ENCODE peak calls at places on chromosomes 16 and 17, in ten cellular contexts. One of them, this sample, is unnamed.

GRCh38 chr17:59963738-59964454 is 644 bp downstream of the RNFT1 start:
- DNase-seq in GM10248: peak
- DNase-seq in uterus: peak
- DNase-seq in GM04504: peak
- DNase-seq in HCT116: no peak
- DNase-seq in HTR-8/SVneo: peak
- DNase-seq in caudate nucleus: no peak
- DNase-seq in activated naive CD4-positive, alpha-beta T cell treated with anti-CD3 and anti-CD28 coated beads, Interleukin-2, amount 10 ng/mL, durations not matched to agents 7 days and 5 days: peak
- DNase-seq in CD4-positive, CD25-positive, alpha-beta regulatory T cell: peak
- DNase-seq in HT1080: peak
- DNase-seq in this sample: peak

GRCh38 chr16:57800213-57801097 is 1.8 kb downstream of the KIFC3 start:
- DNase-seq in GM10248: no peak
- DNase-seq in uterus: no peak
- DNase-seq in GM04504: no peak
- DNase-seq in HCT116: no peak
- DNase-seq in HTR-8/SVneo: no peak
- DNase-seq in caudate nucleus: no peak
- DNase-seq in activated naive CD4-positive, alpha-beta T cell treated with anti-CD3 and anti-CD28 coated beads, Interleukin-2, amount 10 ng/mL, durations not matched to agents 7 days and 5 days: no peak
- DNase-seq in CD4-positive, CD25-positive, alpha-beta regulatory T cell: no peak
- DNase-seq in HT1080: no peak
- DNase-seq in this sample: no peak

GRCh38 chr17:50028207-50029120 is 27.4 kb upstream of the ITGA3 start:
- DNase-seq in GM10248: no peak
- DNase-seq in uterus: no peak
- DNase-seq in GM04504: no peak
- DNase-seq in HCT116: no peak
- DNase-seq in HTR-8/SVneo: peak
- DNase-seq in caudate nucleus: no peak
- DNase-seq in activated naive CD4-positive, alpha-beta T cell treated with anti-CD3 and anti-CD28 coated beads, Interleukin-2, amount 10 ng/mL, durations not matched to agents 7 days and 5 days: no peak
- DNase-seq in CD4-positive, CD25-positive, alpha-beta regulatory T cell: no peak
- DNase-seq in HT1080: peak
- DNase-seq in this sample: peak

GRCh38 chr17:74163836-74164235 is 39.6 kb upstream of the RPL38 start:
- DNase-seq in GM10248: no peak
- DNase-seq in uterus: no peak
- DNase-seq in GM04504: no peak
- DNase-seq in HCT116: no peak
- DNase-seq in HTR-8/SVneo: no peak
- DNase-seq in caudate nucleus: no peak
- DNase-seq in activated naive CD4-positive, alpha-beta T cell treated with anti-CD3 and anti-CD28 coated beads, Interleukin-2, amount 10 ng/mL, durations not matched to agents 7 days and 5 days: no peak
- DNase-seq in CD4-positive, CD25-positive, alpha-beta regulatory T cell: no peak
- DNase-seq in HT1080: no peak
- DNase-seq in this sample: peak

GRCh38 chr17:1996243-1997145 is 28.6 kb downstream of the RTN4RL1 start:
- DNase-seq in GM10248: no peak
- DNase-seq in uterus: no peak
- DNase-seq in GM04504: no peak
- DNase-seq in HCT116: no peak
- DNase-seq in HTR-8/SVneo: no peak
- DNase-seq in caudate nucleus: no peak
- DNase-seq in activated naive CD4-positive, alpha-beta T cell treated with anti-CD3 and anti-CD28 coated beads, Interleukin-2, amount 10 ng/mL, durations not matched to agents 7 days and 5 days: no peak
- DNase-seq in CD4-positive, CD25-positive, alpha-beta regulatory T cell: no peak
- DNase-seq in HT1080: no peak
- DNase-seq in this sample: no peak

GRCh38 chr17:20210180-20210579 is 201.0 kb downstream of the SPECC1 start:
- DNase-seq in GM10248: no peak
- DNase-seq in uterus: no peak
- DNase-seq in GM04504: no peak
- DNase-seq in HCT116: no peak
- DNase-seq in HTR-8/SVneo: no peak
- DNase-seq in caudate nucleus: no peak
- DNase-seq in activated naive CD4-positive, alpha-beta T cell treated with anti-CD3 and anti-CD28 coated beads, Interleukin-2, amount 10 ng/mL, durations not matched to agents 7 days and 5 days: no peak
- DNase-seq in CD4-positive, CD25-positive, alpha-beta regulatory T cell: no peak
- DNase-seq in HT1080: no peak
- DNase-seq in this sample: no peak

GRCh38 chr17:14301761-14302401 is 1.0 kb downstream of the HS3ST3B1 start:
- DNase-seq in GM10248: no peak
- DNase-seq in uterus: no peak
- DNase-seq in GM04504: no peak
- DNase-seq in HCT116: no peak
- DNase-seq in HTR-8/SVneo: peak
- DNase-seq in caudate nucleus: no peak
- DNase-seq in activated naive CD4-positive, alpha-beta T cell treated with anti-CD3 and anti-CD28 coated beads, Interleukin-2, amount 10 ng/mL, durations not matched to agents 7 days and 5 days: peak
- DNase-seq in CD4-positive, CD25-positive, alpha-beta regulatory T cell: peak
- DNase-seq in HT1080: peak
- DNase-seq in this sample: peak

GRCh38 chr16:5000573-5001001 is 33.1 kb downstream of the NAGPA start:
- DNase-seq in GM10248: no peak
- DNase-seq in uterus: no peak
- DNase-seq in GM04504: no peak
- DNase-seq in HCT116: no peak
- DNase-seq in HTR-8/SVneo: no peak
- DNase-seq in caudate nucleus: no peak
- DNase-seq in activated naive CD4-positive, alpha-beta T cell treated with anti-CD3 and anti-CD28 coated beads, Interleukin-2, amount 10 ng/mL, durations not matched to agents 7 days and 5 days: no peak
- DNase-seq in CD4-positive, CD25-positive, alpha-beta regulatory T cell: no peak
- DNase-seq in HT1080: no peak
- DNase-seq in this sample: no peak

GRCh38 chr17:67639555-67639954 is 78.2 kb upstream of the NOL11 start:
- DNase-seq in GM10248: no peak
- DNase-seq in uterus: no peak
- DNase-seq in GM04504: no peak
- DNase-seq in HCT116: no peak
- DNase-seq in HTR-8/SVneo: no peak
- DNase-seq in caudate nucleus: no peak
- DNase-seq in activated naive CD4-positive, alpha-beta T cell treated with anti-CD3 and anti-CD28 coated beads, Interleukin-2, amount 10 ng/mL, durations not matched to agents 7 days and 5 days: no peak
- DNase-seq in CD4-positive, CD25-positive, alpha-beta regulatory T cell: no peak
- DNase-seq in HT1080: no peak
- DNase-seq in this sample: no peak

GRCh38 chr17:67833946-67834631 is 8.8 kb downstream of the BPTF start:
- DNase-seq in GM10248: no peak
- DNase-seq in uterus: no peak
- DNase-seq in GM04504: no peak
- DNase-seq in HCT116: no peak
- DNase-seq in HTR-8/SVneo: no peak
- DNase-seq in caudate nucleus: no peak
- DNase-seq in activated naive CD4-positive, alpha-beta T cell treated with anti-CD3 and anti-CD28 coated beads, Interleukin-2, amount 10 ng/mL, durations not matched to agents 7 days and 5 days: no peak
- DNase-seq in CD4-positive, CD25-positive, alpha-beta regulatory T cell: no peak
- DNase-seq in HT1080: no peak
- DNase-seq in this sample: peak

GRCh38 chr16:86533076-86533475 is 22.0 kb downstream of the MTHFSD start:
- DNase-seq in GM10248: no peak
- DNase-seq in uterus: no peak
- DNase-seq in GM04504: no peak
- DNase-seq in HCT116: no peak
- DNase-seq in HTR-8/SVneo: no peak
- DNase-seq in caudate nucleus: no peak
- DNase-seq in activated naive CD4-positive, alpha-beta T cell treated with anti-CD3 and anti-CD28 coated beads, Interleukin-2, amount 10 ng/mL, durations not matched to agents 7 days and 5 days: no peak
- DNase-seq in CD4-positive, CD25-positive, alpha-beta regulatory T cell: no peak
- DNase-seq in HT1080: no peak
- DNase-seq in this sample: no peak

GRCh38 chr17:40909755-40910154 is 24.7 kb upstream of the KRT20 start:
- DNase-seq in GM10248: no peak
- DNase-seq in uterus: peak
- DNase-seq in GM04504: peak
- DNase-seq in HCT116: no peak
- DNase-seq in HTR-8/SVneo: no peak
- DNase-seq in caudate nucleus: no peak
- DNase-seq in activated naive CD4-positive, alpha-beta T cell treated with anti-CD3 and anti-CD28 coated beads, Interleukin-2, amount 10 ng/mL, durations not matched to agents 7 days and 5 days: no peak
- DNase-seq in CD4-positive, CD25-positive, alpha-beta regulatory T cell: no peak
- DNase-seq in HT1080: peak
- DNase-seq in this sample: no peak

GRCh38 chr17:81488276-81488860 is 24.2 kb downstream of the ACTG1 start:
- DNase-seq in GM10248: no peak
- DNase-seq in uterus: no peak
- DNase-seq in GM04504: no peak
- DNase-seq in HCT116: no peak
- DNase-seq in HTR-8/SVneo: no peak
- DNase-seq in caudate nucleus: no peak
- DNase-seq in activated naive CD4-positive, alpha-beta T cell treated with anti-CD3 and anti-CD28 coated beads, Interleukin-2, amount 10 ng/mL, durations not matched to agents 7 days and 5 days: peak
- DNase-seq in CD4-positive, CD25-positive, alpha-beta regulatory T cell: no peak
- DNase-seq in HT1080: no peak
- DNase-seq in this sample: no peak

GRCh38 chr17:12078791-12079190 is 58.1 kb downstream of the MAP2K4 start:
- DNase-seq in GM10248: no peak
- DNase-seq in uterus: no peak
- DNase-seq in GM04504: peak
- DNase-seq in HCT116: no peak
- DNase-seq in HTR-8/SVneo: peak
- DNase-seq in caudate nucleus: no peak
- DNase-seq in activated naive CD4-positive, alpha-beta T cell treated with anti-CD3 and anti-CD28 coated beads, Interleukin-2, amount 10 ng/mL, durations not matched to agents 7 days and 5 days: no peak
- DNase-seq in CD4-positive, CD25-positive, alpha-beta regulatory T cell: no peak
- DNase-seq in HT1080: peak
- DNase-seq in this sample: no peak

GRCh38 chr17:77423589-77424451 is 283.1 kb downstream of the SEC14L1 start:
- DNase-seq in GM10248: no peak
- DNase-seq in uterus: peak
- DNase-seq in GM04504: peak
- DNase-seq in HCT116: no peak
- DNase-seq in HTR-8/SVneo: no peak
- DNase-seq in caudate nucleus: peak
- DNase-seq in activated naive CD4-positive, alpha-beta T cell treated with anti-CD3 and anti-CD28 coated beads, Interleukin-2, amount 10 ng/mL, durations not matched to agents 7 days and 5 days: no peak
- DNase-seq in CD4-positive, CD25-positive, alpha-beta regulatory T cell: no peak
- DNase-seq in HT1080: peak
- DNase-seq in this sample: peak

GRCh38 chr16:3004319-3004718 is 8.4 kb upstream of the CLDN9 start:
- DNase-seq in GM10248: no peak
- DNase-seq in uterus: no peak
- DNase-seq in GM04504: no peak
- DNase-seq in HCT116: no peak
- DNase-seq in HTR-8/SVneo: no peak
- DNase-seq in caudate nucleus: no peak
- DNase-seq in activated naive CD4-positive, alpha-beta T cell treated with anti-CD3 and anti-CD28 coated beads, Interleukin-2, amount 10 ng/mL, durations not matched to agents 7 days and 5 days: peak
- DNase-seq in CD4-positive, CD25-positive, alpha-beta regulatory T cell: no peak
- DNase-seq in HT1080: no peak
- DNase-seq in this sample: no peak

GRCh38 chr17:18859256-18859655 is 1.3 kb downstream of the PRPSAP2 start:
- DNase-seq in GM10248: no peak
- DNase-seq in uterus: peak
- DNase-seq in GM04504: no peak
- DNase-seq in HCT116: no peak
- DNase-seq in HTR-8/SVneo: no peak
- DNase-seq in caudate nucleus: no peak
- DNase-seq in activated naive CD4-positive, alpha-beta T cell treated with anti-CD3 and anti-CD28 coated beads, Interleukin-2, amount 10 ng/mL, durations not matched to agents 7 days and 5 days: no peak
- DNase-seq in CD4-positive, CD25-positive, alpha-beta regulatory T cell: no peak
- DNase-seq in HT1080: no peak
- DNase-seq in this sample: no peak

GRCh38 chr16:83666449-83666848 is 141.3 kb upstream of the HSBP1 start:
- DNase-seq in GM10248: no peak
- DNase-seq in uterus: no peak
- DNase-seq in GM04504: no peak
- DNase-seq in HCT116: no peak
- DNase-seq in HTR-8/SVneo: no peak
- DNase-seq in caudate nucleus: no peak
- DNase-seq in activated naive CD4-positive, alpha-beta T cell treated with anti-CD3 and anti-CD28 coated beads, Interleukin-2, amount 10 ng/mL, durations not matched to agents 7 days and 5 days: no peak
- DNase-seq in CD4-positive, CD25-positive, alpha-beta regulatory T cell: no peak
- DNase-seq in HT1080: no peak
- DNase-seq in this sample: no peak

GRCh38 chr17:34254146-34254545 is 939 bp upstream of the CCL2 start:
- DNase-seq in GM10248: no peak
- DNase-seq in uterus: peak
- DNase-seq in GM04504: peak
- DNase-seq in HCT116: no peak
- DNase-seq in HTR-8/SVneo: no peak
- DNase-seq in caudate nucleus: no peak
- DNase-seq in activated naive CD4-positive, alpha-beta T cell treated with anti-CD3 and anti-CD28 coated beads, Interleukin-2, amount 10 ng/mL, durations not matched to agents 7 days and 5 days: no peak
- DNase-seq in CD4-positive, CD25-positive, alpha-beta regulatory T cell: no peak
- DNase-seq in HT1080: no peak
- DNase-seq in this sample: peak

GRCh38 chr16:71885261-71885650 is 1.3 kb upstream of the ZNF821 start:
- DNase-seq in GM10248: no peak
- DNase-seq in uterus: no peak
- DNase-seq in GM04504: no peak
- DNase-seq in HCT116: no peak
- DNase-seq in HTR-8/SVneo: no peak
- DNase-seq in caudate nucleus: no peak
- DNase-seq in activated naive CD4-positive, alpha-beta T cell treated with anti-CD3 and anti-CD28 coated beads, Interleukin-2, amount 10 ng/mL, durations not matched to agents 7 days and 5 days: no peak
- DNase-seq in CD4-positive, CD25-positive, alpha-beta regulatory T cell: no peak
- DNase-seq in HT1080: no peak
- DNase-seq in this sample: no peak

This sample was measured in SJSA1.